ENCODE peak calls at places on chromosomes 13 and 19, in five cellular contexts. One of them, this sample, is unnamed.

GRCh38 chr13:95354680-95355487 is 53.6 kb upstream of the ABCC4 start:
- DNase-seq in cardiac muscle cell: no peak
- DNase-seq in thyroid gland: no peak
- DNase-seq in HCT116: no peak
- DNase-seq in fibroblast of lung: peak
- DNase-seq in this sample: no peak

GRCh38 chr13:94389544-94390351 is 89.7 kb downstream of the DCT start:
- DNase-seq in cardiac muscle cell: no peak
- DNase-seq in thyroid gland: no peak
- DNase-seq in HCT116: no peak
- DNase-seq in fibroblast of lung: no peak
- DNase-seq in this sample: no peak

GRCh38 chr19:28726533-28726932 is 486.4 kb downstream of the UQCRFS1 start:
- DNase-seq in cardiac muscle cell: no peak
- DNase-seq in thyroid gland: no peak
- DNase-seq in HCT116: no peak
- DNase-seq in fibroblast of lung: no peak
- DNase-seq in this sample: no peak

GRCh38 chr19:10289167-10289835 is 451 bp upstream of the ICAM5 start:
- DNase-seq in cardiac muscle cell: peak
- DNase-seq in thyroid gland: no peak
- DNase-seq in HCT116: peak
- DNase-seq in fibroblast of lung: no peak
- DNase-seq in this sample: peak

GRCh38 chr19:41166888-41167804 is 25.9 kb upstream of the CYP2S1 start:
- DNase-seq in cardiac muscle cell: no peak
- DNase-seq in thyroid gland: no peak
- DNase-seq in HCT116: no peak
- DNase-seq in fibroblast of lung: no peak
- DNase-seq in this sample: no peak

GRCh38 chr13:55664178-55664577 is 1476.5 kb upstream of the PRR20A start:
- DNase-seq in cardiac muscle cell: no peak
- DNase-seq in thyroid gland: no peak
- DNase-seq in HCT116: no peak
- DNase-seq in fibroblast of lung: no peak
- DNase-seq in this sample: no peak

GRCh38 chr19:47790398-47790814 is 11.9 kb downstream of the SELENOW start:
- DNase-seq in cardiac muscle cell: peak
- DNase-seq in thyroid gland: peak
- DNase-seq in HCT116: peak
- DNase-seq in fibroblast of lung: peak
- DNase-seq in this sample: peak

GRCh38 chr19:11028146-11028545 is 61.1 kb upstream of the LDLR start:
- DNase-seq in cardiac muscle cell: no peak
- DNase-seq in thyroid gland: no peak
- DNase-seq in HCT116: no peak
- DNase-seq in fibroblast of lung: no peak
- DNase-seq in this sample: no peak

GRCh38 chr13:30844548-30845296 is 61.3 kb upstream of the MEDAG start:
- DNase-seq in cardiac muscle cell: no peak
- DNase-seq in thyroid gland: no peak
- DNase-seq in HCT116: no peak
- DNase-seq in fibroblast of lung: no peak
- DNase-seq in this sample: no peak

GRCh38 chr19:29724102-29724641 is 9.1 kb upstream of the C19orf12 start:
- DNase-seq in cardiac muscle cell: peak
- DNase-seq in thyroid gland: no peak
- DNase-seq in HCT116: no peak
- DNase-seq in fibroblast of lung: peak
- DNase-seq in this sample: peak

GRCh38 chr19:35138305-35138799 is 272 bp upstream of the FXYD1 start:
- DNase-seq in cardiac muscle cell: peak
- DNase-seq in thyroid gland: no peak
- DNase-seq in HCT116: no peak
- DNase-seq in fibroblast of lung: no peak
- DNase-seq in this sample: no peak

GRCh38 chr19:41351339-41352245 is 2.1 kb downstream of the TGFB1 start:
- DNase-seq in cardiac muscle cell: peak
- DNase-seq in thyroid gland: peak
- DNase-seq in HCT116: no peak
- DNase-seq in fibroblast of lung: peak
- DNase-seq in this sample: no peak

GRCh38 chr19:5149930-5150329 is 181.0 kb downstream of the KDM4B start:
- DNase-seq in cardiac muscle cell: no peak
- DNase-seq in thyroid gland: no peak
- DNase-seq in HCT116: no peak
- DNase-seq in fibroblast of lung: no peak
- DNase-seq in this sample: no peak

GRCh38 chr19:5706876-5707573 is 12.9 kb downstream of the LONP1 start:
- DNase-seq in cardiac muscle cell: no peak
- DNase-seq in thyroid gland: no peak
- DNase-seq in HCT116: no peak
- DNase-seq in fibroblast of lung: no peak
- DNase-seq in this sample: no peak

GRCh38 chr13:24473646-24474045 is 38.9 kb downstream of the PARP4 start:
- DNase-seq in cardiac muscle cell: no peak
- DNase-seq in thyroid gland: no peak
- DNase-seq in HCT116: no peak
- DNase-seq in fibroblast of lung: no peak
- DNase-seq in this sample: no peak

GRCh38 chr13:111893607-111894443 is 173.1 kb upstream of the SOX1 start:
- DNase-seq in cardiac muscle cell: peak
- DNase-seq in thyroid gland: no peak
- DNase-seq in HCT116: no peak
- DNase-seq in fibroblast of lung: no peak
- DNase-seq in this sample: no peak

GRCh38 chr13:35768126-35768525 is 291.6 kb upstream of the MAB21L1 start:
- DNase-seq in cardiac muscle cell: no peak
- DNase-seq in thyroid gland: no peak
- DNase-seq in HCT116: no peak
- DNase-seq in fibroblast of lung: no peak
- DNase-seq in this sample: no peak

GRCh38 chr13:93730780-93731179 is 504.2 kb downstream of the GPC6 start:
- DNase-seq in cardiac muscle cell: no peak
- DNase-seq in thyroid gland: no peak
- DNase-seq in HCT116: no peak
- DNase-seq in fibroblast of lung: peak
- DNase-seq in this sample: no peak

DNA sequence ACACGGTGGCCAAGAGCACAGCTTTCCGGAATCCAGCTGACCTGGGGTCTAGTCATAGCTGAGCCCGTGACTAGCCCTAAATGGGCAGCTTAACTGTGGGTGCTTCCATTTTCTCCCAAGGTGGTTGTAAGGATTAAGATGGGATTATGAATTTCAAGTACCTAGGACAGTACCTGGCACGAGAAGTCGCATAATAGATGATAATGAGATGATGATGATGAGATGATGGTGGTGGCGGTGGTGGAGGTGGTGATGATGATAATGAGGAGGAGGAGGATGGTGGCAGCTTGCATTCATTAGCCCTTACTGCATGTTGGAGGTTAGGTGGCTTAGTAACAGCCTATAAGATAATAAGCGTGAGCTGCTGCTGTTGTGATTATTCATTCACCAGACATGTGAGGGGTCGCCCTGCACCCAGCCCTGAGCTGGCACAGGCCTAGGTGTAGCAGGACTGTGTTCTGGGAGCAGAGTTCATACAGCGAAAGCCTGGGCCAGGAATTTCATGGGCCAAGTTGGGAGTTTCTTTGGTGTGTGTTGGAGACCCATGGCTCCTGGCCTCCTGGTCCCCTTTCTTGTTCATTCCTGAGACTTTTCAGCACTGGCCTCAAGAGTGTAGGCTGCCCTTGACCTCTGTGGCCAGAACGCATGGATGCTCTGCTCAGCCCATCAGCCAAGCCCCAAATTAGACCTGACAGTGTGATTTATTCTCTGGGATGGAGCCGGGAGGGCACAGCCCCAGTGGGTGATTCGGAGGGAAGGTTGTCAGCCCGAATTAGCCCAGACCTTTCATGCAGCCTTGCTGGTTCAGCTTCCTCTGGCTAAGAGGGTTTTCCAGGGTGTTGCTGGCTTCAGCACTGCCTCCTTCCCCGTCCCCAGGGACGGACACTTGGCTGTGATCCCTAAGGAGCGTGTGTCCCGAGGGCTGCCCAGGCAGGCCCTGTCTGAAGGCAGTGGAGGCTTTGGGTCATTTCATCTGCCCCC is 128.8 kb downstream of the SIPA1L3 start:
- DNase-seq in cardiac muscle cell: no peak
- DNase-seq in thyroid gland: peak
- DNase-seq in HCT116: no peak
- DNase-seq in fibroblast of lung: peak
- DNase-seq in this sample: peak
- H3K27ac ChIP-seq in cardiac muscle cell: peak
- H3K27ac ChIP-seq in thyroid gland: peak
- H3K27ac ChIP-seq in HCT116: no peak
- H3K27ac ChIP-seq in fibroblast of lung: peak
- H3K27ac ChIP-seq in this sample: peak

DNA sequence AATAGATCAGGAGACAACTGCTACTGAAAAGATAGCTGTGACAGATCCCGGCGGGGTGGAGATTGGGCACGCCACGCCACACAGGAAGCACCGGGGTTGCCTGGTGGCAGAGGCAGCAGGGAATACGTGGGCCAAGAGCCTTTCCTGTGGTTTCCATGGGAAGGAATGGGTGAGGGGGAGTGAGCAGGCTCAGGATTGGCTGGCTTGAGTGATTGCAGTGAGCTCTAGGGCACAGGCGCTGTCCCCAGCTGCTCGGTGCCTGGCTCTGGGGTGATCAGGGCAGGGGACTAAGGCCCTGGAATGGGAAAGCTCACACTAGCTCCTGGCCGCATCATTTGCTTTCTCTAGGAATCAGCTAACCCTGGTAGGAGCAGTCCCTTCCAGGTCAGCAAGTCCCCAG is 166.1 kb downstream of the USP12 start:
- DNase-seq in cardiac muscle cell: no peak
- DNase-seq in thyroid gland: no peak
- DNase-seq in HCT116: no peak
- DNase-seq in fibroblast of lung: peak
- DNase-seq in this sample: peak
- H3K27ac ChIP-seq in cardiac muscle cell: no peak
- H3K27ac ChIP-seq in thyroid gland: no peak
- H3K27ac ChIP-seq in HCT116: no peak
- H3K27ac ChIP-seq in fibroblast of lung: no peak
- H3K27ac ChIP-seq in this sample: peak

GRCh38 chr13:50509771-50510441 is 333.6 kb downstream of the DLEU7 start:
- DNase-seq in cardiac muscle cell: no peak
- DNase-seq in thyroid gland: no peak
- DNase-seq in HCT116: no peak
- DNase-seq in fibroblast of lung: peak
- DNase-seq in this sample: no peak
- H3K27ac ChIP-seq in cardiac muscle cell: no peak
- H3K27ac ChIP-seq in thyroid gland: no peak
- H3K27ac ChIP-seq in HCT116: no peak
- H3K27ac ChIP-seq in fibroblast of lung: no peak
- H3K27ac ChIP-seq in this sample: no peak

GRCh38 chr13:38785490-38785889 is 98.6 kb downstream of the FREM2 start:
- DNase-seq in cardiac muscle cell: no peak
- DNase-seq in thyroid gland: no peak
- DNase-seq in HCT116: no peak
- DNase-seq in fibroblast of lung: no peak
- DNase-seq in this sample: no peak
- H3K27ac ChIP-seq in cardiac muscle cell: no peak
- H3K27ac ChIP-seq in thyroid gland: no peak
- H3K27ac ChIP-seq in HCT116: no peak
- H3K27ac ChIP-seq in fibroblast of lung: no peak
- H3K27ac ChIP-seq in this sample: no peak

DNA sequence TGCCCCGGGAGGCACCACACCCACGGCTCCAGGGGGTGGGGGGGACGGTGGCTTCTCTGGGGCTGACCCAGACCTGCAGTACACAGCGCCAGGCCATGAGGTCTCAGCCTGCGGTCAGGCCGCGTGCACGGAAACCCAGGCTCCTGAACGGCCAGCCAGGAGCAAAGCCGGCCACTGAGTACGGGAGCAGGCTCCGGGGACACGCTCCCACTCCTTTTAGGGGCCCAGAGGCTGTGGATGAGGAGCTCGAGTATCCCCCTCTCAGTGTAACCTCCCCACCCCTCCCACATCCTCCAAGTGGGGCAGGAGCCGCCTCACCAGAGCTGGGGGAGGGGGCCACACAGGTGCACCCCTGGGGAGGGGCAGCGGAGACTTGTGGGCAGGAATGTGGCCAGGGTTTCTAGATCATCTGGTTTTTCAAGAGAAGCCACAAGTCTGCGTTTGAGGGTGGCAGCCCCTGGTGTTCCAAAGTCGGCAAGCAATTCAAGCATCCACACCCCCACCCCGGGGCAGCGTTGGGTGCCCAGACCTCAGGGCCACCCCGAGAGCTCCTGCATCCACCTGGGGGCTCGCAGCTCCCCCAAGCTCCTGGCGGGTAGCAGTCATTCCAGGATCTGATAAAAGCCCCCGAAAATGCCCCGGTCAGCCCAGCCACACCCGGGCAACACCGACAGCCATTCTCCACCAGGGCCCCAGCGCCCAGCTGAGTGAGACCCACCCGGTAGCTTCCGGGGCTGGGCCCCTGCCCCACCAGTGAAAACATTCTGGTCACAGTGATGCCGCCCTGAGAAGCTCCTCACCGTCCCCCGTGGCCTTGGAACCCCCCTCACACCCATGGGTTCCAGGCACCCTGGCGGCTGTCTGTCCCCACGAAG is 6.1 kb downstream of the SBNO2 start:
- DNase-seq in cardiac muscle cell: no peak
- DNase-seq in thyroid gland: no peak
- DNase-seq in HCT116: no peak
- DNase-seq in fibroblast of lung: no peak
- DNase-seq in this sample: no peak
- H3K27ac ChIP-seq in cardiac muscle cell: no peak
- H3K27ac ChIP-seq in thyroid gland: peak
- H3K27ac ChIP-seq in HCT116: no peak
- H3K27ac ChIP-seq in fibroblast of lung: peak
- H3K27ac ChIP-seq in this sample: no peak

This sample was measured in caudate nucleus.